ENCODE peak calls at places on chromosomes 2 and 18, in six cellular contexts. One of them, this sample, is unnamed.

GRCh38 chr2:240818293-240818542 is 1.8 kb downstream of the KIF1A start:
- DNase-seq in K562: no peak
- DNase-seq in H1: no peak
- DNase-seq in HepG2: no peak
- DNase-seq in SK-N-SH: no peak
- DNase-seq in GM12878: no peak
- DNase-seq in this sample: no peak

GRCh38 chr2:37730037-37730813 is 58.8 kb upstream of the CDC42EP3 start:
- DNase-seq in K562: no peak
- DNase-seq in H1: no peak
- DNase-seq in HepG2: no peak
- DNase-seq in SK-N-SH: no peak
- DNase-seq in GM12878: no peak
- DNase-seq in this sample: no peak

GRCh38 chr2:235666240-235666781 is 172.5 kb downstream of the AGAP1 start:
- DNase-seq in K562: no peak
- DNase-seq in H1: no peak
- DNase-seq in HepG2: peak; percentile 77
- DNase-seq in SK-N-SH: peak; percentile 69
- DNase-seq in GM12878: no peak
- DNase-seq in this sample: no peak

GRCh38 chr18:70376914-70377258 is 88.0 kb downstream of the SOCS6 start:
- DNase-seq in K562: no peak
- DNase-seq in H1: no peak
- DNase-seq in HepG2: peak; percentile 100
- DNase-seq in SK-N-SH: no peak
- DNase-seq in GM12878: no peak
- DNase-seq in this sample: no peak

GRCh38 chr18:32114293-32114692 is 22.6 kb downstream of the RNF138 start:
- DNase-seq in K562: no peak
- DNase-seq in H1: no peak
- DNase-seq in HepG2: no peak
- DNase-seq in SK-N-SH: no peak
- DNase-seq in GM12878: no peak
- DNase-seq in this sample: no peak

GRCh38 chr2:20620271-20620681 is 30.6 kb downstream of the HS1BP3 start:
- DNase-seq in K562: no peak
- DNase-seq in H1: no peak
- DNase-seq in HepG2: no peak
- DNase-seq in SK-N-SH: peak; percentile 25
- DNase-seq in GM12878: no peak
- DNase-seq in this sample: no peak

GRCh38 chr2:233705911-233706506 is 6.7 kb upstream of the UGT1A5 start:
- DNase-seq in K562: no peak
- DNase-seq in H1: no peak
- DNase-seq in HepG2: no peak
- DNase-seq in SK-N-SH: no peak
- DNase-seq in GM12878: no peak
- DNase-seq in this sample: no peak

GRCh38 chr2:173134703-173135102 is 59.1 kb downstream of the MAP3K20 start:
- DNase-seq in K562: no peak
- DNase-seq in H1: no peak
- DNase-seq in HepG2: no peak
- DNase-seq in SK-N-SH: no peak
- DNase-seq in GM12878: no peak
- DNase-seq in this sample: peak; percentile 13

GRCh38 chr2:7014201-7014640 is 97.0 kb downstream of the RNF144A start:
- DNase-seq in K562: peak; percentile 34
- DNase-seq in H1: no peak
- DNase-seq in HepG2: peak; percentile 21
- DNase-seq in SK-N-SH: peak; percentile 63
- DNase-seq in GM12878: no peak
- DNase-seq in this sample: peak; percentile 79

GRCh38 chr2:46849741-46850474 is 65.7 kb downstream of the MCFD2 start:
- DNase-seq in K562: peak; percentile 89
- DNase-seq in H1: no peak
- DNase-seq in HepG2: no peak
- DNase-seq in SK-N-SH: peak; percentile 46
- DNase-seq in GM12878: no peak
- DNase-seq in this sample: no peak

GRCh38 chr2:134405641-134406081 is 151.8 kb downstream of the MGAT5 start:
- DNase-seq in K562: no peak
- DNase-seq in H1: no peak
- DNase-seq in HepG2: no peak
- DNase-seq in SK-N-SH: no peak
- DNase-seq in GM12878: no peak
- DNase-seq in this sample: no peak

GRCh38 chr2:205198130-205198505 is 484.2 kb upstream of the NRP2 start:
- DNase-seq in K562: no peak
- DNase-seq in H1: no peak
- DNase-seq in HepG2: no peak
- DNase-seq in SK-N-SH: no peak
- DNase-seq in GM12878: no peak
- DNase-seq in this sample: no peak

GRCh38 chr2:150495993-150496627 is 8.6 kb upstream of the RND3 start:
- DNase-seq in K562: no peak
- DNase-seq in H1: no peak
- DNase-seq in HepG2: no peak
- DNase-seq in SK-N-SH: no peak
- DNase-seq in GM12878: no peak
- DNase-seq in this sample: no peak

GRCh38 chr2:1436369-1436768 is 23.1 kb downstream of the TPO start:
- DNase-seq in K562: no peak
- DNase-seq in H1: no peak
- DNase-seq in HepG2: no peak
- DNase-seq in SK-N-SH: no peak
- DNase-seq in GM12878: no peak
- DNase-seq in this sample: no peak

GRCh38 chr2:1430491-1430890 is 17.2 kb downstream of the TPO start:
- DNase-seq in K562: no peak
- DNase-seq in H1: no peak
- DNase-seq in HepG2: no peak
- DNase-seq in SK-N-SH: no peak
- DNase-seq in GM12878: no peak
- DNase-seq in this sample: no peak

GRCh38 chr2:1429895-1430294 is 16.6 kb downstream of the TPO start:
- DNase-seq in K562: no peak
- DNase-seq in H1: no peak
- DNase-seq in HepG2: no peak
- DNase-seq in SK-N-SH: no peak
- DNase-seq in GM12878: no peak
- DNase-seq in this sample: no peak

GRCh38 chr2:1431886-1432400 is 18.7 kb downstream of the TPO start:
- DNase-seq in K562: no peak
- DNase-seq in H1: no peak
- DNase-seq in HepG2: no peak
- DNase-seq in SK-N-SH: no peak
- DNase-seq in GM12878: no peak
- DNase-seq in this sample: no peak

DNA sequence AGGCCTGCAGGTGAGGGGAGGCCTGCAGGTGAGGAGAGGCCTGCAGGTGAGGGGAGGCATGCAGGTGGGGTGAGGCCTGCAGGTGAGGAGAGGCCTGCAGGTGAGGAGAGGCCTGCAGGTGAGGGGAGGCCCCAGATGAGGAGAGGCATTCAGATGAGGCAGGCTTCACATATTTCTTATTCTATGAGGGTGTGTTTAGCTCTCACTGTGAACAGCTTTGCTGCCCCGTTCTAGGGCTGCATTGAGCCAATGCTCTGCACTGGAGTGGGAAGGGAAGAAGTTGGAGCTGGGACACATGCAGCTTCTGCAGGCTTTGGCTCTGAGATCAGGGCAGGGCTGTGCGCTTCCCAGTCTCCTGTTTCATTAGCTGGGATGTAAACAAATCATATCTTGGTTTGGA is 19.5 kb downstream of the TPO start:
- DNase-seq in K562: no peak
- DNase-seq in H1: no peak
- DNase-seq in HepG2: no peak
- DNase-seq in SK-N-SH: no peak
- DNase-seq in GM12878: no peak
- DNase-seq in this sample: no peak
- TF ChIP-seq GABPA in K562: no peak
- TF ChIP-seq GABPA in H1: no peak
- TF ChIP-seq GABPA in HepG2: no peak
- TF ChIP-seq GABPA in SK-N-SH: no peak
- TF ChIP-seq GABPA in GM12878: no peak
- TF ChIP-seq GABPA in this sample: no peak

GRCh38 chr2:36512705-36513104 is 85.3 kb downstream of the FEZ2 start:
- DNase-seq in K562: no peak
- DNase-seq in H1: no peak
- DNase-seq in HepG2: no peak
- DNase-seq in SK-N-SH: peak; percentile 25
- DNase-seq in GM12878: no peak
- DNase-seq in this sample: no peak

GRCh38 chr2:36509077-36509476 is 88.9 kb downstream of the FEZ2 start:
- DNase-seq in K562: no peak
- DNase-seq in H1: no peak
- DNase-seq in HepG2: no peak
- DNase-seq in SK-N-SH: no peak
- DNase-seq in GM12878: no peak
- DNase-seq in this sample: no peak

GRCh38 chr2:36511858-36512630 is 85.9 kb downstream of the FEZ2 start:
- DNase-seq in K562: peak; percentile 83
- DNase-seq in H1: no peak
- DNase-seq in HepG2: no peak
- DNase-seq in SK-N-SH: no peak
- DNase-seq in GM12878: no peak
- DNase-seq in this sample: no peak

GRCh38 chr2:36502081-36502480 is 95.9 kb downstream of the FEZ2 start:
- DNase-seq in K562: no peak
- DNase-seq in H1: no peak
- DNase-seq in HepG2: peak; percentile 99
- DNase-seq in SK-N-SH: no peak
- DNase-seq in GM12878: no peak
- DNase-seq in this sample: no peak

GRCh38 chr2:36507408-36507812 is 90.6 kb downstream of the FEZ2 start:
- DNase-seq in K562: peak; percentile 49
- DNase-seq in H1: peak; percentile 70
- DNase-seq in HepG2: peak; percentile 79
- DNase-seq in SK-N-SH: peak; percentile 55
- DNase-seq in GM12878: no peak
- DNase-seq in this sample: no peak
- TF ChIP-seq GABPA in K562: no peak
- TF ChIP-seq GABPA in H1: no peak
- TF ChIP-seq GABPA in HepG2: no peak
- TF ChIP-seq GABPA in SK-N-SH: no peak
- TF ChIP-seq GABPA in GM12878: no peak
- TF ChIP-seq GABPA in this sample: no peak

GRCh38 chr18:58646334-58646862 is 17.5 kb upstream of the ALPK2 start:
- DNase-seq in K562: no peak
- DNase-seq in H1: no peak
- DNase-seq in HepG2: no peak
- DNase-seq in SK-N-SH: no peak
- DNase-seq in GM12878: no peak
- DNase-seq in this sample: no peak

GRCh38 chr18:58653814-58654509 is 17.3 kb upstream of the MALT1 start:
- DNase-seq in K562: no peak
- DNase-seq in H1: no peak
- DNase-seq in HepG2: no peak
- DNase-seq in SK-N-SH: no peak
- DNase-seq in GM12878: no peak
- DNase-seq in this sample: no peak

GRCh38 chr18:58645398-58645797 is 16.5 kb upstream of the ALPK2 start:
- DNase-seq in K562: no peak
- DNase-seq in H1: no peak
- DNase-seq in HepG2: no peak
- DNase-seq in SK-N-SH: no peak
- DNase-seq in GM12878: no peak
- DNase-seq in this sample: no peak

GRCh38 chr18:58654896-58655614 is 16.2 kb upstream of the MALT1 start:
- DNase-seq in K562: no peak
- DNase-seq in H1: no peak
- DNase-seq in HepG2: no peak
- DNase-seq in SK-N-SH: no peak
- DNase-seq in GM12878: no peak
- DNase-seq in this sample: no peak

DNA sequence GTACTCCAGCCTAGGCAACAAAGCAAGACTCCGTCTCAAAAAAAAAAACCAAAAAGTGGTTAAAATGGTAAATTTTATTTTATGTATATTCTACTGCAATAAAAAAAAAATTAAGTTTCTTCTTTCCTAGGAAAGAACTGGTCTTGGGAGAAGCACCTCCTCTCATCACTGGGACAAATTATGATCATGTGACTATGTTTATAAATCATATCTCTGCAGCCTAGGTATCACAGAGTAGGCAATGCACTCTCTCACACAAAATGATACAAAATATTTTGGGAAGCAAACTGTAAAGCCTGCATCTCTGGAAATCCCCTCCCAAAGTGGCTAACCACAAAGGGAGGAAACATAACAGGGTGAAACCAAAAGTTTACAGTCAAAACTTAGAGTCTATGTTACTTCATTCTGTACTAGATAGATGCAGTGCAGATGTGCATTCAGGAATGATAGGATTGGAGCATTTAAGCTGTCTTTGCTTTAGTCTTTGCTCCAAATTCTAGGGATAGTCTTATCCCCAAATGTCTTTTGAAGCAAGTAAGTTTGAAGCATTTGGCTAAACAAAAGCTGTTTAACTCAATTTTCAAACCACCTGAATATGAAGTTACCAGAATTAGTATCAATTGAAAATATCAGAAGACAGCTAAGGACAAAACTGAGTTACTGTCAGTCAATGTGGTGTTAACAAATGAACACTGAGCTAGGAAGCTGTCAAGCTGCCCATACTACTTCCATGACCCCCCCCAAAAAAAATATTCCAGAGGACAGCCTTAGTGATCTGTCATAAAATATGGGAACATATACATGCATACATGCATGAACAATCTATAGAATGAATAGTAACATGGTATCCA is 21.1 kb upstream of the MALT1 start:
- DNase-seq in K562: no peak
- DNase-seq in H1: no peak
- DNase-seq in HepG2: no peak
- DNase-seq in SK-N-SH: no peak
- DNase-seq in GM12878: peak; percentile 80
- DNase-seq in this sample: peak; percentile 19
- TF ChIP-seq GABPA in K562: no peak
- TF ChIP-seq GABPA in H1: no peak
- TF ChIP-seq GABPA in HepG2: no peak
- TF ChIP-seq GABPA in SK-N-SH: no peak
- TF ChIP-seq GABPA in GM12878: no peak
- TF ChIP-seq GABPA in this sample: no peak

DNA sequence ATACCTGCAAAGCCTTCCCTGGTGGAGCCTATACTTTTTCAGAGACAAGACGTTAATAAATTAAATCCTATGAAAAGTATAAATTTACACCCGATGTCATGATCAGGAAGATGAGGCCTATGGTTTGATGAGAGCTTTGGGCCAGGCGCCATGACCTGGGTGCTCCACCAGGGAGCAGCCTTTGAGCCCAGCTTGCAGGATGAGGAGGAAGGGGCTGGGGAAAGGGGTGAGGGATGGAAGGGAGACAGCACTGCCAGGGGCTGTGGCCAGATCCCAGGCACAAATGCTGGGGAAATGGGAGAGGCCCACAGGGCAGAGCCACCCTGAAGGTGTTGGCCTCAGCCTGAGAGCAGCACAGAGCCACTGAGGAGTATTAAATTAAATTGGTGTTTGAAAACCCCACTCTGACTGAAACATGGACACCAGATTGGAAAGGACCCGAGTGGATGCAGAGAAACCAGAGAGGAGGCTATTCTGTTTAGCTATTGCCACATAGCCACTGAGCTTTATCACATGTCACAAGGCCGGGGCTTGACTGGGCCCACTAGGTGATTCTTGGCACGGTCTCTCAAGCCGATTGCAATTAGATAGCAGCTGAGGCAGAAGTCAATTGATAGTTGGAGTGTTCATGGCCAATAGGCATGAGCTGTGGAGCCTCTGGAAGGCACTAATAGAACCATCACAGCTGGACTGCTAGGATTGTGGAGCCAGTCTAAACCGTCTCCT is 9.6 kb upstream of the FAHD2A start:
- DNase-seq in K562: no peak
- DNase-seq in H1: no peak
- DNase-seq in HepG2: no peak
- DNase-seq in SK-N-SH: no peak
- DNase-seq in GM12878: no peak
- DNase-seq in this sample: no peak
- TF ChIP-seq GABPA in K562: no peak
- TF ChIP-seq GABPA in H1: no peak
- TF ChIP-seq GABPA in HepG2: no peak
- TF ChIP-seq GABPA in SK-N-SH: no peak
- TF ChIP-seq GABPA in GM12878: no peak
- TF ChIP-seq GABPA in this sample: no peak

This sample was measured in HL-60.